ENCODE peak calls at places on chromosomes 1 and 21, in five cellular contexts. P is tibial artery; L is heart right ventricle; K is adrenal gland; W is naive thymus-derived CD4-positive, alpha-beta T cell. S is an unnamed sample. For H3K4me1, the result is how much of the 10 kb centered on the place peaks cover.

GRCh38 chr1:35369922-35370671 is 101.6 kb downstream of the ZMYM4 start:
- DNase-seq in P (no peak), L (peak), K (peak), W (no peak), S (peak)

GRCh38 chr1:17239420-17239819 is 9.5 kb upstream of the PADI3 start:
- DNase-seq in P (no peak), L (no peak), K (peak), W (no peak), S (peak)

GRCh38 chr1:55034476-55035133 is 4.7 kb upstream of the PCSK9 start:
- DNase-seq in P (peak), L (no peak), K (no peak), W (no peak), S (no peak)

GRCh38 chr1:110337704-110338199 is 1.4 kb upstream of the RBM15 start:
- DNase-seq in P (peak), L (peak), K (peak), W (no peak), S (peak)

GRCh38 chr1:237287876-237288517 is 246.0 kb downstream of the RYR2 start:
- DNase-seq in P (no peak), L (no peak), K (no peak), W (no peak), S (no peak)

GRCh38 chr21:37642493-37642892 is 273.8 kb downstream of the KCNJ6 start:
- DNase-seq in P (no peak), L (no peak), K (no peak), W (peak), S (no peak)

GRCh38 chr1:53176452-53177344 is 19.9 kb upstream of the CPT2 start:
- DNase-seq in P (no peak), L (peak), K (no peak), W (no peak), S (peak)

GRCh38 chr21:42939581-42940413 is 14.4 kb upstream of the ERVH48-1 start:
- DNase-seq in P (peak), L (no peak), K (peak), W (no peak), S (peak)

GRCh38 chr1:13550663-13551062 is 33.0 kb upstream of the PDPN start:
- DNase-seq in P (no peak), L (no peak), K (no peak), W (no peak), S (no peak)

GRCh38 chr1:164702216-164702615 is 143.2 kb downstream of the PBX1 start:
- DNase-seq in P (no peak), L (no peak), K (no peak), W (no peak), S (no peak)

GRCh38 chr1:40377512-40377911 is 4.0 kb downstream of the SMAP2 start:
- DNase-seq in P (no peak), L (no peak), K (no peak), W (no peak), S (no peak)
- H3K4me1 ChIP-seq in P (under half), L (under half), K (under half), W (half or more), S (under half)

DNA sequence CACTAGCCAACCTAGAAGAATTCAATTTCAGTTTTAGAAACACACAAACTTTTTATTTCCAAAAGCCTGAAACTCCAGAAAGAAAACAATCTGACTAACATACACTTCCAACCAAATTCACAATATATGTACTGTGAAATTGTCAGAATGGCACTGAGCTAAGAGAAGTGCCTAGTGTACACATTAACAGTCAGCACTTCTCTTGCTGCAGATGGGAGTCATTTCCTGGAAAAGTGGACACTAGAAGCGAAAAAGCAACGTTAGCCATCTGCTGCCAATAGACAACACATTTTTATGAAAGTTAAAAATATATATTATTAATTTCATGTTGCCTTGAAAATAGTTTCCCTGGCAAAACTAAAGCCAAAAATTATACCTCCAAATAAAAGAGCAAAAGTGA is 66.1 kb downstream of the EPS15 start:
- DNase-seq in P (no peak), L (no peak), K (no peak), W (no peak), S (no peak)
- H3K4me1 ChIP-seq in P (under half), L (under half), K (under half), W (under half), S (under half)

DNA sequence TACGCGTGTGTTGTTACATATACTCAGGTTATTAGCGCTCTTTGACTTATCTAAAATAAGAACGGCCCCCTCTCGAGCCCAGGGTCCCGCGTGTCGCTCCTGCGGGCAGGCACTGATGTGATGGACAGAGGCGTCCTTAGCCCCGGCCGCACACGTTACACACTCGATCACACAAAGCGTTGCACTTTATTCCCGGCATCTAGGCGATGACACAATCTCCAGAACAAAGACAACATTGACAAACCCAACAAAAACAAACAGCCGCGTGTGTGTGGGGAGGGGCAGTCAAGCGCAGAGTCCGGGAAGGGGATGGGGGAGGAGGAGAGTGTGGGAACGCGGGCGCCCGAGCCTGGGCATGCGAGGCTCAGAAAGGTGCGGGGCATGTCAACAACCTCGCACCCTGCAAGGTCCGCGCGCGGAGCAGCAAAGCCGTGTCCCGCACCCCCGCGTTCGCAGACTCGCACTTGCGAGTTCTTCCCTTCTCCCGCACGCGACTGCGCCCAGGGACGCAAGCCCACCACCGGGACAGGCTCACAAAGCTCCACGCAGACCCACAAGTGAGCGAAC is 488 bp upstream of the EFNA1 start:
- DNase-seq in P (peak), L (peak), K (peak), W (peak), S (peak)
- H3K4me1 ChIP-seq in P (under half), L (half or more), K (under half), W (under half), S (under half)

GRCh38 chr1:208848854-208849253 is 604.7 kb upstream of the PLXNA2 start:
- DNase-seq in P (no peak), L (no peak), K (no peak), W (no peak), S (no peak)

GRCh38 chr1:208850441-208850840 is 606.3 kb upstream of the PLXNA2 start:
- DNase-seq in P (no peak), L (no peak), K (no peak), W (no peak), S (no peak)

GRCh38 chr1:208855403-208855802 is 611.2 kb upstream of the PLXNA2 start:
- DNase-seq in P (no peak), L (no peak), K (no peak), W (no peak), S (no peak)

DNA sequence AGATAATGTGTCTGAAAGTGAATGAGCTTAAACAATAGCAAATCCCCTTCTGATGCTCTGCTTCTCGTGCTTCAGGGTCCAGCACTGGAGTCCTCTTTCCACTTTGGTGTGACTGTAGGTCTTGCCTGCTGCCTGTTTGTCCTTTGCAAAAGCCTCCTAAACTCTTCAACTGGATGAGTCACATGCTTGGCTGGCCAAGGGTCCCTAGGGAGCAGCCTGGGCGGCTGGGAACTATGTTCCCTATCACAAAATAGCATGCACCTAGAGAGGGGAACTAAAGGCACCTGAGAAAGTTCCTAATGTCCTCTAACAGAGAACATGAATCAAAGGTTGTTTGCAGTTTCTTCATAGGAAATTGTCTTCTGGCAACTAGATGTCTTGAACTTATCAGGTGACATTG is 607.2 kb upstream of the PLXNA2 start:
- DNase-seq in P (no peak), L (no peak), K (no peak), W (no peak), S (no peak)
- H3K4me1 ChIP-seq in P (under half), L (under half), K (under half), W (under half), S (under half)

GRCh38 chr21:44929242-44929798 is 8.6 kb upstream of the ITGB2 start:
- DNase-seq in P (no peak), L (no peak), K (no peak), W (no peak), S (no peak)

GRCh38 chr21:44926364-44927101 is 5.8 kb upstream of the ITGB2 start:
- DNase-seq in P (peak), L (no peak), K (no peak), W (peak), S (no peak)

GRCh38 chr21:44925027-44925755 is 4.5 kb upstream of the ITGB2 start:
- DNase-seq in P (no peak), L (no peak), K (no peak), W (peak), S (no peak)

GRCh38 chr21:44927587-44928461 is 7.1 kb upstream of the ITGB2 start:
- DNase-seq in P (peak), L (peak), K (no peak), W (peak), S (no peak)

DNA sequence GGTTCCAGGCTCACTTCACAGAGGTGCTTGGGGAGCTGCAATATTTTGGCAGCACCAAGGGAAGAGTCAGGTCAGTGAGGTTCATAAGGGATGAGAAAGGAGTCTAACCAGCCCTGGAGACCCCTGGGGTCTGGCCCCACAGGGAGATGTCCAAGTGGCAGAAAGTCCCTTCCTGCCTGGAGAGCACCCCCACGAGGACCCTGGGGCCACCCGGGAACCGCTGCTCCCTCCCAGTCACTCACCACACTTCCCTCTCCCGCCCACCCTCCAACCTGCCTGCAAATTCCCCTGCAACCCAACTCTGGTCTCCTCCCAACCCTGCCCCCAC is 6.5 kb upstream of the ITGB2 start:
- DNase-seq in P (no peak), L (no peak), K (no peak), W (no peak), S (no peak)
- H3K4me1 ChIP-seq in P (under half), L (under half), K (under half), W (half or more), S (under half)

GRCh38 chr1:22037520-22037919 is 15.0 kb upstream of the CDC42 start:
- DNase-seq in P (no peak), L (no peak), K (no peak), W (no peak), S (no peak)

GRCh38 chr1:22038036-22038435 is 14.5 kb upstream of the CDC42 start:
- DNase-seq in P (no peak), L (peak), K (no peak), W (no peak), S (no peak)

GRCh38 chr1:22043175-22043769 is 9.2 kb upstream of the CDC42 start:
- DNase-seq in P (peak), L (no peak), K (no peak), W (no peak), S (no peak)

GRCh38 chr1:22041505-22041904 is 11.0 kb upstream of the CDC42 start:
- DNase-seq in P (no peak), L (no peak), K (no peak), W (no peak), S (no peak)

DNA sequence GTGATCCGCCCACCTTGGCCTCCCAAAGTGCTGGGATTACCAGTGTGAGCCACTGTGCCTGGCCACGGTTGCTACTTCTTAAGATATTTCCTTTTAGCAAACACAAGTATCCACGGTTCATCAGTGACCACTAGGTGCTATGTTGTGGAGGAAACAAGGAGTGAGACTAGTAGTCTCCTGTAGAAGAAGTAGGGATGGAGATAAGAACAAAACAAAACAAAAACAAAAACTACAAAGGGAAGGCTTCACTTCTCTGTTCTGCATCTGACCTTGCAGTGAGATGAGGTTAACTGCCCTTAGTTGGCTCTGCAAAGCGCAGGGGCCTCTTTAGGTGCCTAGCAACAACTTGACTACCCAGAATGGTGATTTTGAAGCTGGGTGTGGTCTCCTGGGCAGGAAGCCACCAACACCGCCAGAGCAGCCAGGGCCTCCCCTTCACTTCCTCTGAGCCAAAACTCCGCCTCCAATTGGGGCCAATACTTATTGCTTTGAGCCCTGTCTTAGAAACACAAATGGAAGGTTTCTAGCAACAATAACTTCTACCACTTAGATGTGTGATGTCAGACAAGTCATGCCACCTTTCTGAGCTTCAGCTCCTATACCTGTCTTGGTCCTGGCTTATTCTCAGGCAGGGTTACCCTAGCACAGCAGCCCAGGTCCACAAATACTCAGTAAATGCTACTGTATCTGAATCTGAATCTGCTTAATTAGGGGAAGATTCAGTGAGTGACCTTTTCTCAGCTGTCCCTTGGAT is 12.7 kb upstream of the CDC42 start:
- DNase-seq in P (no peak), L (peak), K (no peak), W (peak), S (peak)
- H3K4me1 ChIP-seq in P (under half), L (under half), K (under half), W (half or more), S (under half)

DNA sequence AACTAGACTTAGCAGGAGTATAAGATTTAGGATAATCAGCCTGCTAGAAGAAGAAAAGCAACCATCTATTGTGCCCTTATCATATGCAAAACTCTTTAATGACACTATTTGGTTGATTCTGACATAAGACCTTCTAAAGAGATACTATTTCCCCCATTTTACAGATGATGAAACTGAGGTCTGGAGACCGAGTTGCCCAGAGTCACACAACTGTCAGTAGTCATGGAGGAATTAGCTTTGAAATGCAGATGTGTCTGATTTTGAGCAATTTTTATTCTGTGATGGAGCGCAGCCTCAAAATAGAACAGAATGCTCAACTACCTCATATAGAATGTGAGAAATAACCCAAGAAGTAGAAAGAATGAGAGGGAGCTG is 69.0 kb downstream of the CD58 start:
- DNase-seq in P (no peak), L (no peak), K (no peak), W (no peak), S (no peak)
- H3K4me1 ChIP-seq in P (under half), L (under half), K (under half), W (under half), S (under half)

GRCh38 chr1:70207492-70207891 is 2.1 kb upstream of the LRRC40 start:
- DNase-seq in P (no peak), L (no peak), K (no peak), W (no peak), S (no peak)
- H3K4me1 ChIP-seq in P (under half), L (half or more), K (under half), W (under half), S (under half)

GRCh38 chr1:171913385-171913784 is 72.1 kb downstream of the DNM3 start:
- DNase-seq in P (no peak), L (no peak), K (peak), W (no peak), S (peak)

GRCh38 chr1:171910786-171911185 is 69.5 kb downstream of the DNM3 start:
- DNase-seq in P (no peak), L (no peak), K (no peak), W (no peak), S (no peak)

GRCh38 chr1:171909711-171910110 is 68.4 kb downstream of the DNM3 start:
- DNase-seq in P (no peak), L (no peak), K (no peak), W (no peak), S (no peak)

GRCh38 chr1:171911506-171911905 is 70.2 kb downstream of the DNM3 start:
- DNase-seq in P (no peak), L (no peak), K (no peak), W (no peak), S (no peak)

GRCh38 chr1:171912509-171913185 is 71.3 kb downstream of the DNM3 start:
- DNase-seq in P (no peak), L (no peak), K (no peak), W (no peak), S (no peak)
- H3K4me1 ChIP-seq in P (under half), L (under half), K (under half), W (under half), S (under half)